ENCODE peak calls at places on chromosomes 5 and 9, in four cellular contexts. T, V, F and S are unnamed samples.
A peak's percentile ranks its signal among the peaks of the same experiment; 100 is the strongest.

GRCh38 chr9:125544988-125545651 is 161.9 kb downstream of the MAPKAP1 start:
- DNase-seq in T (no peak), F (no peak), V (no peak), S (no peak)

GRCh38 chr9:75198436-75198835 is 110.1 kb downstream of the OSTF1 start:
- DNase-seq in V (no peak), F (peak; percentile 15), T (no peak), S (no peak)

GRCh38 chr5:133703935-133704334 is 91.6 kb upstream of the FSTL4 start:
- DNase-seq in T (no peak), V (no peak), F (no peak), S (no peak)

GRCh38 chr5:96235008-96235910 is 197.8 kb downstream of the PCSK1 start:
- DNase-seq in V (no peak), T (no peak), F (no peak), S (no peak)

GRCh38 chr9:137339606-137340462 is 37.8 kb upstream of the NRARP start:
- DNase-seq in V (no peak), F (no peak), T (no peak), S (no peak)

GRCh38 chr9:93186151-93186715 is 2.3 kb downstream of the WNK2 start:
- DNase-seq in F (no peak), T (no peak), V (no peak), S (no peak)

GRCh38 chr9:128787583-128788156 is 617 bp downstream of the TBC1D13 start:
- DNase-seq in V (no peak), T (no peak), F (no peak), S (no peak)

GRCh38 chr5:177981296-177982071 is 14.6 kb downstream of the PROP1 start:
- DNase-seq in F (no peak), V (no peak), T (no peak), S (no peak)

GRCh38 chr5:110803467-110804326 is 64.9 kb downstream of the SLC25A46 start:
- DNase-seq in V (no peak), F (no peak), T (no peak), S (no peak)

GRCh38 chr5:600551-601541 is 11.3 kb upstream of the CEP72 start:
- DNase-seq in T (no peak), V (no peak), F (no peak), S (no peak)

GRCh38 chr9:137299938-137300337 is 2.1 kb downstream of the NRARP start:
- DNase-seq in F (no peak), V (no peak), T (no peak), S (no peak)

GRCh38 chr9:126956929-126957686 is 42.5 kb downstream of the RALGPS1 start:
- DNase-seq in F (peak; percentile 49), T (no peak), V (no peak), S (no peak)

GRCh38 chr5:133236976-133237375 is 185.2 kb downstream of the HSPA4 start:
- DNase-seq in V (no peak), T (no peak), F (no peak), S (no peak)

GRCh38 chr5:171712616-171713015 is 73.0 kb upstream of the SMIM23 start:
- DNase-seq in V (no peak), T (no peak), F (no peak), S (no peak)

GRCh38 chr9:137459147-137459600 is at the start of gene NSMF:
- DNase-seq in F (peak; percentile 99), V (peak; percentile 77), T (no peak), S (peak; percentile 100)

GRCh38 chr5:149656576-149657182 is 73.4 kb upstream of the PPARGC1B start:
- DNase-seq in V (no peak), T (no peak), F (peak; percentile 62), S (peak; percentile 43)

GRCh38 chr9:125325821-125326220 is 64.2 kb downstream of the GAPVD1 start:
- DNase-seq in F (no peak), V (no peak), T (no peak), S (no peak)

GRCh38 chr9:32706004-32706749 is 70.7 kb upstream of the TAF1L start:
- DNase-seq in T (no peak), F (no peak), V (no peak), S (no peak)

GRCh38 chr9:127854169-127854833 is at the start of gene ENG:
- DNase-seq in F (no peak), T (no peak), V (no peak), S (no peak)

GRCh38 chr9:101098392-101098791 is 69.9 kb downstream of the PLPPR1 start:
- DNase-seq in T (no peak), F (no peak), V (no peak), S (no peak)

GRCh38 chr9:116219686-116220085 is 66.1 kb downstream of the PAPPA start:
- DNase-seq in V (no peak), F (no peak), T (no peak), S (no peak)

GRCh38 chr9:4614627-4615026 is 47.5 kb upstream of the PLPP6 start:
- DNase-seq in V (peak; percentile 3), T (no peak), F (no peak), S (no peak)

GRCh38 chr5:134509308-134510040 is 16.0 kb upstream of the JADE2 start:
- DNase-seq in F (no peak), T (no peak), V (peak; percentile 70), S (no peak)

GRCh38 chr5:151591144-151591819 is at the start of gene FAT2:
- DNase-seq in F (no peak), T (no peak), V (no peak), S (no peak)

GRCh38 chr9:91536211-91536691 is 112.6 kb upstream of the NFIL3 start:
- DNase-seq in V (peak; percentile 41), T (no peak), F (no peak), S (peak; percentile 52)

GRCh38 chr9:16191691-16192402 is 639.0 kb downstream of the CCDC171 start:
- DNase-seq in T (no peak), V (peak; percentile 2), F (peak; percentile 15), S (peak; percentile 74)

GRCh38 chr5:558326-558725 is 34.1 kb upstream of the SLC9A3 start:
- DNase-seq in T (no peak), V (no peak), F (no peak), S (no peak)

GRCh38 chr9:6897831-6898230 is 140.1 kb downstream of the KDM4C start:
- DNase-seq in T (no peak), V (peak; percentile 97), F (no peak), S (no peak)

GRCh38 chr9:20135119-20135697 is 346.4 kb upstream of the SLC24A2 start:
- DNase-seq in F (no peak), T (no peak), V (no peak), S (no peak)

DNA sequence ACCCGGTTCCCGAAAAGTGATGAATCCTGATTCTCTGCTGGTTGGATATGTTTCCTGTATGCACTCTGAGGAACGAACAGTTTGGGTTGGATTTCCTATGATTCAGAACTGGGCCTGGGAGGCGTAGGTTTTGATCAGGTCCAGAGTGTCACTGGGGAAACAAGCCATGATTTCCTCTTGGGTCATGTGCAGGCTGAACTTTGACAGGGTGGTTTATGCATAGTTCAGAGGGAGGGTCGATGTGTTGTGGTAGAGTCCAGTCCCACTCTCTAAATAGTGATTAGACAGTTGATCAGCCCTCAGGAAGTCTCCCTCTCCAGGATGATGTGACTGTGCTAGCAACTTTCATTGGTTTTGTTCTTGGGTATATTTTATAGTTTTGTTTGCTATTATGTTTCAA is 17.4 kb downstream of the ATG10 start:
- DNase-seq in T (no peak), F (no peak), V (peak; percentile 5), S (no peak)
- TF ChIP-seq SP1 in T (no peak), F (no peak), V (no peak), S (no peak)

GRCh38 chr5:167573274-167574127 is 717.9 kb upstream of the WWC1 start:
- DNase-seq in V (no peak), F (no peak), T (no peak), S (no peak)
- TF ChIP-seq FOXK2 in V (no peak), F (no peak), T (no peak), S (no peak)

DNA sequence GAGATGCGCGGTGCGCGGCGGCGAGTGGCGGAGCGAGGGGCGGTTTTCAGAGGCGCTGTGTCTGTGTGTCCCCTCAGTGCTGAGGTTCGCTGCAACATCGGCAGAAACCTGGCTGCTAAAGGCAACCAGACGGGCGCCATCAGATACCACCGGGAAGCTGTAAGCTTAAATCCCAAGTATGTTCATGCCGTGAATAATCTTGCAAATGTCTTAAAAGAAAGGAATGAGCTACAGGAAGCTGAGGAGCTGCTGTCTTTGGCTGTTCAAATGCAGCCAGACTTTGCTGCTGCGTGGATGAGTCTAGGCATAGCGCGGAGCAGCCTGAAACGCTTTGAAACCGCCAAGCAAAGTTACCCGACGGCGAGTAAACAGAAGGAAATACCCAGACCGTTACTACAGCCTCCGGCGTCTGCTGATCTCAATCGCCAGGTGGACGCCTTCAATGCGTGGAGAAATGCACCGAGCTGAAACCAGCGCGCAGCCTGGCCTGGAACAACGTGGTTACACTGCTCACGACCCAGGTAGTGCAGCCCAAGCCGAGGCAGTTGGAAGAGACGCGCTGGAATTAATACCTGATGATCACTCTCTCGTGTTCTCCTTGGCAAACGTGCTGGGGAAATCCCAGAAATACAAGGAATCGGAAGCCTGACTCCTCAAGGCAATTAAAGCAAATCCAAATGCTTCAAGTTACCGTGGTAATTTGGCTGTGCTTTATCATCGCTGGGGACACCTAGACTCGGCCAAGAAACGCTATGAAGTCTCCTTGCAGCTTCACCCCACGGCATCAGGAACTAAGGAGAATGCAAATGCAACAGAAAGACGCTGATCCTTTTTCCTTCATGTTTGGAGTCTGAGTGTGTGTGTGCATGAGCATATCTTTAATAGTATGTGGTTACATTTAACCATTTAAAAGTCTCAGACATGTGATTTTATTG is 15.9 kb downstream of the OR2V1 start:
- DNase-seq in F (no peak), V (no peak), T (no peak), S (no peak)
- TF ChIP-seq SP1 in F (no peak), V (no peak), T (no peak), S (no peak)

GRCh38 chr9:90251311-90251710 is 391.3 kb downstream of the DIRAS2 start:
- DNase-seq in F (no peak), T (no peak), V (no peak), S (no peak)
- TF ChIP-seq FOXK2 in F (no peak), T (no peak), V (no peak), S (no peak)

DNA sequence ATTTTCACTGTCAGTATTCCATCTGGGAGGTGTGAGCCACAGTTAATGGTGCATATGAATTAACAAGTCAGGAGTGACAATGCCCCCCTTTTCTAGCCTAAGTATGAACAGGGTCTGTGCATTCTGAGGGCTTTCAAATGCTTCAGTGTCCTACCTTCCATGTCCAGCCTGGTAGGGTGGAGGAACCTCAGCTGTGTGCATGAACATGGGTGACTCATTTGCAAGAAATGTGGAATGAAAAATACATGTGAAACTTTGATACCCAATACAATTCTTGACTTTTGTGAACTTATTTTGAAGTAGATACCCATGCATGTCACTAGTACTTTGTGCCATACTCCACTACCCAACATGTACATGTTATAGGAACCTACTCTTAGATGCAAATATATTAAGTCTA is 375.8 kb downstream of the SEMA5A start:
- DNase-seq in F (no peak), T (no peak), V (no peak), S (no peak)
- TF ChIP-seq SP1 in F (no peak), T (no peak), V (no peak), S (no peak)

GRCh38 chr5:175627739-175628138 is 30.1 kb upstream of the HRH2 start:
- DNase-seq in T (no peak), V (no peak), F (no peak), S (no peak)
- TF ChIP-seq FOXK2 in T (no peak), V (no peak), F (no peak), S (no peak)